ENCODE peak calls at places on chromosomes 12 and 14, in nine cellular contexts. L is NCI-H1092; T is stimulated activated naive CD8-positive, alpha-beta T cell treated with anti-CD3 and anti-CD28 coated beads, Interleukin-15, Interleukin-2, amounts not matched to agents 100 U/mL and 50 U/mL, for 24 hours; K is HEK293T; I is globus pallidus; O is fibroblast of mammary gland; Z is T-helper 17 cell; G is stromal cell of bone marrow; M is stimulated activated CD8-positive, alpha-beta memory T cell treated with anti-CD3 and anti-CD28 coated beads, Interleukin-7, amount 100 ng/mL, for 24 hours. E is an unnamed sample.

GRCh38 chr12:123431951-123432886 is 4.3 kb downstream of the RILPL2 start:
- DNase-seq in K (no peak), L (no peak), G (no peak), O (no peak), M (no peak), Z (peak; percentile 22), T (peak; percentile 37), I (no peak), E (peak; percentile 35)

GRCh38 chr12:47121146-47121545 is 41.4 kb upstream of the AMIGO2 start:
- DNase-seq in M (no peak), T (no peak), K (no peak), O (no peak), L (no peak), Z (no peak), G (no peak), I (no peak), E (peak; percentile 54)

GRCh38 chr12:53049582-53050318 is at the start of gene TNS2:
- DNase-seq in Z (no peak), K (no peak), O (peak; percentile 74), T (no peak), L (no peak), M (no peak), G (no peak), I (peak; percentile 49), E (peak; percentile 65)

GRCh38 chr12:18421840-18422239 is 160.5 kb downstream of the PIK3C2G start:
- DNase-seq in L (no peak), T (no peak), Z (no peak), O (peak; percentile 42), K (no peak), G (no peak), M (no peak), I (no peak), E (peak; percentile 21)

GRCh38 chr12:12527820-12528296 is 34.8 kb downstream of the DUSP16 start:
- DNase-seq in M (no peak), O (no peak), Z (no peak), I (no peak), G (no peak), L (no peak), T (no peak), K (no peak), E (no peak)

GRCh38 chr12:56115329-56115728 is 1.1 kb upstream of the RPL41 start:
- DNase-seq in I (peak; percentile 26), K (no peak), O (peak; percentile 58), Z (no peak), T (no peak), M (no peak), L (no peak), G (no peak), E (peak; percentile 17)

GRCh38 chr12:107330901-107331431 is 237.6 kb upstream of the CRY1 start:
- DNase-seq in O (no peak), M (no peak), T (peak; percentile 52), I (no peak), G (no peak), Z (no peak), L (no peak), K (no peak), E (no peak)

GRCh38 chr14:93035917-93036651 is 79.6 kb downstream of the ITPK1 start:
- DNase-seq in I (peak; percentile 98), G (no peak), M (no peak), Z (no peak), O (peak; percentile 19), T (no peak), K (no peak), L (no peak), E (peak; percentile 44)

GRCh38 chr12:50314629-50315312 is 31.5 kb upstream of the LIMA1 start:
- DNase-seq in M (no peak), O (peak; percentile 78), I (peak; percentile 1), K (peak; percentile 68), Z (no peak), G (peak; percentile 39), T (no peak), L (peak; percentile 16), E (peak; percentile 72)

GRCh38 chr12:21559855-21560569 is 33.9 kb downstream of the SPX start:
- DNase-seq in Z (no peak), L (no peak), K (no peak), I (no peak), O (peak; percentile 88), M (no peak), T (no peak), G (peak; percentile 49), E (peak; percentile 2)

GRCh38 chr12:41287500-41287899 is 99.4 kb downstream of the PDZRN4 start:
- DNase-seq in M (no peak), O (no peak), K (no peak), T (no peak), L (no peak), Z (no peak), G (no peak), I (no peak), E (no peak)

GRCh38 chr14:54170301-54170700 is 213.7 kb upstream of the BMP4 start:
- DNase-seq in O (no peak), G (no peak), I (no peak), Z (no peak), K (no peak), L (no peak), M (no peak), T (no peak), E (no peak)

GRCh38 chr12:2074792-2075191 is 22.0 kb downstream of the CACNA1C start:
- DNase-seq in O (no peak), T (no peak), I (no peak), M (no peak), G (no peak), K (no peak), L (no peak), Z (no peak), E (no peak)

GRCh38 chr12:9049520-9050133 is 60.3 kb downstream of the KLRG1 start:
- DNase-seq in K (peak; percentile 25), M (no peak), L (no peak), T (no peak), Z (no peak), I (no peak), O (peak; percentile 64), G (peak; percentile 41), E (peak; percentile 49)

GRCh38 chr12:38886064-38886463 is 19.3 kb downstream of the CPNE8 start:
- DNase-seq in I (no peak), M (no peak), T (no peak), L (no peak), K (no peak), O (peak; percentile 91), G (peak; percentile 76), Z (no peak), E (peak; percentile 41)

GRCh38 chr14:58947816-58948440 is 240.5 kb upstream of the DAAM1 start:
- DNase-seq in Z (no peak), L (peak; percentile 2), M (no peak), I (peak; percentile 8), T (no peak), K (peak; percentile 13), G (no peak), O (peak; percentile 24), E (no peak)

GRCh38 chr12:76020731-76021672 is 10.6 kb downstream of the PHLDA1 start:
- DNase-seq in L (no peak), K (no peak), M (peak; percentile 30), G (peak; percentile 98), T (peak; percentile 69), O (peak; percentile 99), I (no peak), Z (peak; percentile 22), E (peak; percentile 97)

GRCh38 chr12:122048156-122048555 is 26.5 kb downstream of the BCL7A start:
- DNase-seq in Z (no peak), I (no peak), G (no peak), K (no peak), T (no peak), L (no peak), O (no peak), M (no peak), E (no peak)

GRCh38 chr12:65605019-65605418 is 219.3 kb upstream of the HMGA2 start:
- DNase-seq in I (no peak), G (no peak), L (no peak), K (no peak), T (no peak), Z (no peak), O (peak; percentile 68), M (no peak), E (no peak)

GRCh38 chr12:52789637-52790426 is 6.1 kb downstream of the KRT3 start:
- DNase-seq in L (no peak), G (no peak), O (no peak), K (no peak), Z (no peak), I (no peak), T (peak; percentile 16), M (no peak), E (no peak)

GRCh38 chr12:57888407-57889157 is 42.1 kb upstream of the CTDSP2 start:
- DNase-seq in T (no peak), L (peak; percentile 83), K (no peak), O (peak; percentile 81), Z (no peak), I (peak; percentile 82), M (no peak), G (peak; percentile 43), E (peak; percentile 65)

GRCh38 chr12:66453837-66454236 is 151.5 kb downstream of the HELB start:
- DNase-seq in Z (no peak), K (no peak), G (no peak), M (no peak), T (no peak), L (no peak), I (no peak), O (no peak), E (no peak)

GRCh38 chr12:84727964-84728363 is 184.6 kb downstream of the SLC6A15 start:
- DNase-seq in Z (no peak), I (no peak), K (peak; percentile 9), T (no peak), O (no peak), G (no peak), L (no peak), M (no peak), E (no peak)

GRCh38 chr14:100731846-100732765 is 5.4 kb downstream of the DLK1 start:
- DNase-seq in I (no peak), M (no peak), G (no peak), O (no peak), T (no peak), Z (no peak), K (no peak), L (no peak), E (no peak)

GRCh38 chr12:47942327-47943230 is 20.8 kb upstream of the TMEM106C start:
- DNase-seq in L (peak; percentile 34), M (no peak), K (no peak), G (no peak), Z (no peak), O (no peak), I (no peak), T (peak; percentile 71), E (no peak)

GRCh38 chr12:80268924-80269749 is 169.8 kb downstream of the OTOGL start:
- DNase-seq in G (peak; percentile 64), L (no peak), Z (no peak), I (no peak), O (peak; percentile 90), M (no peak), T (no peak), K (no peak), E (peak; percentile 75)

GRCh38 chr12:113194971-113195391 is 9.5 kb downstream of the RITA1 start:
- DNase-seq in I (no peak), M (no peak), O (peak; percentile 74), Z (no peak), K (no peak), L (no peak), T (no peak), G (no peak), E (peak; percentile 75)

GRCh38 chr12:119788783-119789182 is 88.3 kb downstream of the CIT start:
- DNase-seq in M (no peak), O (peak; percentile 41), I (no peak), Z (no peak), L (no peak), G (no peak), T (no peak), K (no peak), E (peak; percentile 21)

GRCh38 chr12:18549598-18549997 is 188.2 kb downstream of the PLCZ1 start:
- DNase-seq in G (no peak), O (no peak), Z (no peak), T (no peak), L (no peak), I (no peak), K (peak; percentile 12), M (no peak), E (no peak)

GRCh38 chr12:6763380-6763779 is 2.8 kb upstream of the PTMS start:
- DNase-seq in T (no peak), L (no peak), K (no peak), O (no peak), I (no peak), G (no peak), Z (no peak), M (no peak), E (no peak)

GRCh38 chr12:66708704-66709443 is 30.0 kb upstream of the GRIP1 start:
- DNase-seq in M (no peak), L (no peak), O (peak; percentile 8), G (peak; percentile 2), T (no peak), I (no peak), Z (no peak), K (no peak), E (peak; percentile 14)